ENCODE peak calls at places on chromosomes 5 and 9, in five cellular contexts. One of them, this sample, is unnamed. For H3K4me1 and H3K9me3, the result is how much of the 10 kb centered on the place peaks cover.

GRCh38 chr5:141934099-141934844 is 10.6 kb downstream of the DELE1 start:
- DNase-seq in body of pancreas: peak
- DNase-seq in stomach: peak
- DNase-seq in pancreas: peak
- DNase-seq in gastrocnemius medialis: peak
- DNase-seq in this sample: peak

GRCh38 chr5:32645246-32645645 is 59.9 kb downstream of the SUB1 start:
- DNase-seq in body of pancreas: no peak
- DNase-seq in stomach: no peak
- DNase-seq in pancreas: no peak
- DNase-seq in gastrocnemius medialis: no peak
- DNase-seq in this sample: no peak

GRCh38 chr5:75640395-75640794 is 29.1 kb downstream of the ANKDD1B start:
- DNase-seq in pancreas: no peak
- DNase-seq in body of pancreas: no peak
- DNase-seq in gastrocnemius medialis: no peak
- DNase-seq in stomach: no peak
- DNase-seq in this sample: no peak

GRCh38 chr9:136679431-136679941 is 7.8 kb downstream of the AGPAT2 start:
- DNase-seq in pancreas: no peak
- DNase-seq in stomach: no peak
- DNase-seq in gastrocnemius medialis: peak
- DNase-seq in body of pancreas: peak
- DNase-seq in this sample: no peak

GRCh38 chr9:129879991-129880653 is 44.9 kb downstream of the USP20 start:
- DNase-seq in gastrocnemius medialis: no peak
- DNase-seq in pancreas: peak
- DNase-seq in body of pancreas: no peak
- DNase-seq in stomach: no peak
- DNase-seq in this sample: no peak

GRCh38 chr5:171825046-171825445 is 39.4 kb downstream of the SMIM23 start:
- DNase-seq in pancreas: no peak
- DNase-seq in gastrocnemius medialis: no peak
- DNase-seq in stomach: no peak
- DNase-seq in body of pancreas: no peak
- DNase-seq in this sample: no peak

GRCh38 chr9:112176410-112177010 is 1.4 kb upstream of the SUSD1 start:
- DNase-seq in body of pancreas: no peak
- DNase-seq in stomach: no peak
- DNase-seq in pancreas: no peak
- DNase-seq in gastrocnemius medialis: no peak
- DNase-seq in this sample: no peak

GRCh38 chr9:101904845-101905244 is 166.4 kb upstream of the GRIN3A start:
- DNase-seq in body of pancreas: no peak
- DNase-seq in stomach: no peak
- DNase-seq in pancreas: no peak
- DNase-seq in gastrocnemius medialis: no peak
- DNase-seq in this sample: no peak

GRCh38 chr5:96388186-96388585 is 44.9 kb downstream of the PCSK1 start:
- DNase-seq in body of pancreas: no peak
- DNase-seq in stomach: no peak
- DNase-seq in gastrocnemius medialis: no peak
- DNase-seq in pancreas: no peak
- DNase-seq in this sample: no peak

GRCh38 chr5:75348241-75348640 is 11.2 kb downstream of the HMGCR start:
- DNase-seq in stomach: no peak
- DNase-seq in gastrocnemius medialis: no peak
- DNase-seq in pancreas: no peak
- DNase-seq in body of pancreas: no peak
- DNase-seq in this sample: no peak

GRCh38 chr5:42826757-42827156 is 15.1 kb upstream of the SELENOP start:
- DNase-seq in gastrocnemius medialis: no peak
- DNase-seq in body of pancreas: no peak
- DNase-seq in stomach: no peak
- DNase-seq in pancreas: no peak
- DNase-seq in this sample: no peak

GRCh38 chr9:84513981-84514380 is 155.5 kb upstream of the NTRK2 start:
- DNase-seq in stomach: no peak
- DNase-seq in body of pancreas: no peak
- DNase-seq in pancreas: no peak
- DNase-seq in gastrocnemius medialis: no peak
- DNase-seq in this sample: no peak

GRCh38 chr5:177372910-177373309 is 11.3 kb upstream of the SLC34A1 start:
- DNase-seq in stomach: no peak
- DNase-seq in gastrocnemius medialis: no peak
- DNase-seq in body of pancreas: no peak
- DNase-seq in pancreas: no peak
- DNase-seq in this sample: no peak

GRCh38 chr5:177507165-177507564 is 2.5 kb downstream of the DOK3 start:
- DNase-seq in pancreas: no peak
- DNase-seq in body of pancreas: no peak
- DNase-seq in gastrocnemius medialis: no peak
- DNase-seq in stomach: no peak
- DNase-seq in this sample: no peak

GRCh38 chr5:157506066-157506590 is 46.1 kb downstream of the NIPAL4 start:
- DNase-seq in gastrocnemius medialis: no peak
- DNase-seq in stomach: no peak
- DNase-seq in body of pancreas: no peak
- DNase-seq in pancreas: no peak
- DNase-seq in this sample: no peak

GRCh38 chr5:96690906-96691305 is 28.7 kb downstream of the CAST start:
- DNase-seq in gastrocnemius medialis: no peak
- DNase-seq in body of pancreas: no peak
- DNase-seq in pancreas: no peak
- DNase-seq in stomach: no peak
- DNase-seq in this sample: no peak

GRCh38 chr5:73242741-73243140 is 69.7 kb downstream of the TMEM174 start:
- DNase-seq in body of pancreas: no peak
- DNase-seq in gastrocnemius medialis: no peak
- DNase-seq in stomach: no peak
- DNase-seq in pancreas: no peak
- DNase-seq in this sample: no peak

GRCh38 chr5:107532182-107532878 is 138.4 kb downstream of the EFNA5 start:
- DNase-seq in pancreas: no peak
- DNase-seq in body of pancreas: no peak
- DNase-seq in gastrocnemius medialis: no peak
- DNase-seq in stomach: no peak
- DNase-seq in this sample: no peak

GRCh38 chr9:14831661-14832060 is 78.6 kb downstream of the FREM1 start:
- DNase-seq in gastrocnemius medialis: no peak
- DNase-seq in body of pancreas: no peak
- DNase-seq in stomach: no peak
- DNase-seq in pancreas: no peak
- DNase-seq in this sample: no peak

GRCh38 chr9:78640728-78641127 is 343.8 kb downstream of the PSAT1 start:
- DNase-seq in stomach: no peak
- DNase-seq in body of pancreas: no peak
- DNase-seq in pancreas: no peak
- DNase-seq in gastrocnemius medialis: no peak
- DNase-seq in this sample: no peak

GRCh38 chr9:136438548-136438908 is 1.1 kb downstream of the INPP5E start:
- DNase-seq in body of pancreas: no peak
- DNase-seq in stomach: no peak
- DNase-seq in gastrocnemius medialis: no peak
- DNase-seq in pancreas: no peak
- DNase-seq in this sample: no peak

GRCh38 chr5:54852007-54852406 is 133.4 kb downstream of the ESM1 start:
- DNase-seq in stomach: no peak
- DNase-seq in gastrocnemius medialis: no peak
- DNase-seq in pancreas: no peak
- DNase-seq in body of pancreas: no peak
- DNase-seq in this sample: no peak

GRCh38 chr5:36200513-36200912 is 41.2 kb downstream of the NADK2 start:
- DNase-seq in stomach: no peak
- DNase-seq in body of pancreas: no peak
- DNase-seq in gastrocnemius medialis: no peak
- DNase-seq in pancreas: no peak
- DNase-seq in this sample: no peak

GRCh38 chr5:52638732-52639131 is 149.0 kb upstream of the ITGA1 start:
- DNase-seq in pancreas: no peak
- DNase-seq in stomach: no peak
- DNase-seq in body of pancreas: no peak
- DNase-seq in gastrocnemius medialis: no peak
- DNase-seq in this sample: no peak

GRCh38 chr9:132020845-132021510 is 58.7 kb downstream of the MED27 start:
- DNase-seq in stomach: no peak
- DNase-seq in body of pancreas: no peak
- DNase-seq in pancreas: no peak
- DNase-seq in gastrocnemius medialis: no peak
- DNase-seq in this sample: no peak

GRCh38 chr9:107249665-107250285 is 33.3 kb upstream of the RAD23B start:
- DNase-seq in stomach: no peak
- DNase-seq in body of pancreas: no peak
- DNase-seq in gastrocnemius medialis: no peak
- DNase-seq in pancreas: no peak
- DNase-seq in this sample: no peak

GRCh38 chr5:119319401-119319800 is 36.4 kb upstream of the TNFAIP8 start:
- DNase-seq in pancreas: no peak
- DNase-seq in body of pancreas: no peak
- DNase-seq in gastrocnemius medialis: no peak
- DNase-seq in stomach: no peak
- DNase-seq in this sample: no peak

GRCh38 chr9:128412120-128412790 is 8.4 kb upstream of the CERCAM start:
- DNase-seq in stomach: peak
- DNase-seq in pancreas: no peak
- DNase-seq in body of pancreas: peak
- DNase-seq in gastrocnemius medialis: no peak
- DNase-seq in this sample: peak

GRCh38 chr5:122352331-122352730 is 40.3 kb downstream of the SNCAIP start:
- DNase-seq in pancreas: no peak
- DNase-seq in gastrocnemius medialis: no peak
- DNase-seq in body of pancreas: no peak
- DNase-seq in stomach: no peak
- DNase-seq in this sample: no peak

GRCh38 chr5:111197523-111197922 is 26.7 kb upstream of the CAMK4 start:
- DNase-seq in stomach: no peak
- DNase-seq in body of pancreas: peak
- DNase-seq in pancreas: no peak
- DNase-seq in gastrocnemius medialis: no peak
- DNase-seq in this sample: peak

GRCh38 chr5:174292348-174292747 is 246.8 kb downstream of the NSG2 start:
- DNase-seq in gastrocnemius medialis: no peak
- DNase-seq in body of pancreas: no peak
- DNase-seq in pancreas: no peak
- DNase-seq in stomach: no peak
- DNase-seq in this sample: no peak

GRCh38 chr9:27527702-27528277 is 1.8 kb downstream of the MOB3B start:
- DNase-seq in pancreas: no peak
- DNase-seq in gastrocnemius medialis: no peak
- DNase-seq in stomach: no peak
- DNase-seq in body of pancreas: no peak
- DNase-seq in this sample: no peak

GRCh38 chr9:99351647-99352046 is 129.6 kb downstream of the SEC61B start:
- DNase-seq in stomach: no peak
- DNase-seq in body of pancreas: no peak
- DNase-seq in gastrocnemius medialis: no peak
- DNase-seq in pancreas: no peak
- DNase-seq in this sample: no peak
- TF ChIP-seq CTCF in stomach: no peak
- TF ChIP-seq CTCF in body of pancreas: no peak
- TF ChIP-seq CTCF in gastrocnemius medialis: no peak
- TF ChIP-seq CTCF in pancreas: no peak
- TF ChIP-seq CTCF in this sample: no peak

DNA sequence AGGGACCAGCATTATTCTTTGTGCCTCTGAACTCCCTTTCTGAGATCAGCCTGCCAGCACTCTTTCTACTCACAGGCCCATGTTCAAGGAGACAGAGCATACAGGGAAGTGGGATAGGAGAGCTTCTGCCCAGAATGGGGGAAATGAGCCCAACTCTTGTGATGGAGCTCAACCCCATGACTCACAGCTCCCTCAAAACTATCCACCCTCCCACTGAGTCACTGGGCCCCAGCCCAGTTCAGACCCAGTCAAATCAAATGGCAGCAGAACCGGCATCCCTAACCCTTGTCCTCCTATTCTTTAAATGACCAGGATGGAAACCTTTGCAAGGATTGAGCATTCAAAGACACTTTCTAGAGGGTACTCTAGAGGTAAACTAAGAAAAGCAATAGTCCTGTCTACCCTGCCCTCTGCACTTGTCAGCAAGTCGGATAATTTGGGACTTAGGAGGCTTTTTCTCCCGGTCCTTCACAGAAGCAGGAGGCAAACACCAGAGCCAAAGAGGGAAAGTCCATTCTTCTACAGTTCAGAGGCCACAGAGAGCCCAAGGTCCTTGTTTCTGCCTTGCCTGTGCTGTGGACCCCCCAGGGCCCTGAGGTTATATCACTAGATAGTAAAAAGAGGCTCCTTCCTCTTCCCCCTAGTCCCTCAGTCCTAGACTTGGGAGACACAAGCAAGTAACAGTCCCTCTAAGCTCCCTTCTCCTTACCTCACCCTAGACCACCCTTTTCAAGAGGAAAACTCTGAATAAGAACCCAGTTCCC is 3.2 kb downstream of the ATOSB start:
- DNase-seq in gastrocnemius medialis: no peak
- DNase-seq in stomach: no peak
- DNase-seq in body of pancreas: peak
- DNase-seq in pancreas: no peak
- DNase-seq in this sample: no peak
- H3K4me1 ChIP-seq in gastrocnemius medialis: under half
- H3K4me1 ChIP-seq in stomach: half or more
- H3K4me1 ChIP-seq in body of pancreas: under half
- H3K4me1 ChIP-seq in pancreas: under half
- H3K4me1 ChIP-seq in this sample: under half

DNA sequence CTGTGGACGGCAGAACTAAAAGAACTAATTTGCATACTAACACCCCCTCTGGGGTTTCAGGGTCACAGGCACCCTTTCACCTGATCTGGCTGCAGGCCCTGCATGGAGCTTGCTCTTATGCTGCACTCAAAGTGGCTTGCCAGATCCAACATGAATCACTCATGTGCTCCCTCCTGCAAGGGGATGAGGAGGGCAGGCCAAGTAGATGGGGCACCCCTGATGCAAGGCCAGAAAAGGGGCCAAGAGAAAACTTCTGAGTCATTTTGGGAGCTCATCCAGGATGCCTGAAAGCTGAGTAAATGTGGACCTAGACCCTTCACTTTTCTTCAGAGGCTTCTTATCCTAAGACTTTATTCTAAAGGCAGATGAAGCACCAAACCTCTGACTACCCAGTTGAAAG is 558.5 kb upstream of the PTGER4 start:
- DNase-seq in body of pancreas: no peak
- DNase-seq in pancreas: no peak
- DNase-seq in gastrocnemius medialis: no peak
- DNase-seq in stomach: no peak
- DNase-seq in this sample: no peak
- H3K9me3 ChIP-seq in body of pancreas: under half
- H3K9me3 ChIP-seq in pancreas: under half
- H3K9me3 ChIP-seq in gastrocnemius medialis: under half
- H3K9me3 ChIP-seq in stomach: under half
- H3K9me3 ChIP-seq in this sample: half or more

DNA sequence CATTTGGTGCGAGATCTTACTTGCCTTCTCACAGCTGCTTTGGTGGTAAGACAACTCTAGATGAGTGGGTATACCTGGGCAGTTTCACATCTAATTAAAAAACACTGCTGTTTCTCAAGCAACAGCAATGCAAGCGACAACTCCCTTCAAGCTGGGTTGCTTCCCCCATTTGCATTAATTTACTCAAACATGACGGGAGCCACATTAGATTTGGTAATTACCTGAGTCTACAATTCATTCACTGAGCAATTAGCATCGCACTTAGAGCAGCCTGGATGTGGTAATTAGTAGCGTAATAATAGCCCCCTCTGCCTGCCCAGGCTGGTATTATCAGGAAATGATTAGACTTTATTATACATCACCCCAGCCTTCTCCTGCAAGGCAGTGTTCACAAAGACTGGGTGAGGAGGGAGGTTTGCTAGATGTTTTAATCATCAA is 73.4 kb downstream of the FBXO38 start:
- DNase-seq in stomach: no peak
- DNase-seq in gastrocnemius medialis: no peak
- DNase-seq in body of pancreas: no peak
- DNase-seq in pancreas: no peak
- DNase-seq in this sample: no peak
- TF ChIP-seq CTCF in stomach: peak
- TF ChIP-seq CTCF in gastrocnemius medialis: peak
- TF ChIP-seq CTCF in body of pancreas: no peak
- TF ChIP-seq CTCF in pancreas: no peak
- TF ChIP-seq CTCF in this sample: peak

This sample was measured in heart right ventricle.